ENCODE peak calls at places on chromosomes 6 and 20, in ten cellular contexts. Q, N, V, W, T, G, U, O, A and R are unnamed samples.

GRCh38 chr6:168834188-168834587 is 393.2 kb downstream of the SMOC2 start:
- DNase-seq in Q (no peak), N (no peak), V (no peak), W (no peak), T (no peak), G (no peak), U (no peak), O (no peak), A (no peak), R (no peak)

GRCh38 chr6:132715204-132715603 is 1.3 kb upstream of the VNN1 start:
- DNase-seq in Q (no peak), N (peak; percentile 91), V (no peak), W (peak; percentile 72), T (peak; percentile 28), G (peak; percentile 65), U (peak; percentile 65), O (no peak), A (peak; percentile 48), R (no peak)

GRCh38 chr6:127207591-127208120 is 59.0 kb upstream of the RNF146 start:
- DNase-seq in Q (no peak), N (peak; percentile 58), V (no peak), W (peak; percentile 40), T (no peak), G (no peak), U (no peak), O (no peak), A (peak; percentile 68), R (no peak)

GRCh38 chr6:128601060-128601459 is 80.7 kb upstream of the PTPRK start:
- DNase-seq in Q (no peak), N (peak; percentile 48), V (no peak), W (peak; percentile 26), T (peak; percentile 29), G (no peak), U (no peak), O (no peak), A (peak; percentile 64), R (peak; percentile 60)

GRCh38 chr20:58125726-58126125 is 102.7 kb downstream of the ANKRD60 start:
- DNase-seq in Q (no peak), N (no peak), V (no peak), W (no peak), T (no peak), G (no peak), U (no peak), O (no peak), A (no peak), R (no peak)

GRCh38 chr6:90384720-90385119 is 88.1 kb upstream of the BACH2 start:
- DNase-seq in Q (no peak), N (no peak), V (no peak), W (no peak), T (no peak), G (no peak), U (no peak), O (no peak), A (no peak), R (no peak)

GRCh38 chr6:21354805-21355238 is 238.7 kb upstream of the SOX4 start:
- DNase-seq in Q (no peak), N (no peak), V (no peak), W (no peak), T (no peak), G (no peak), U (peak; percentile 88), O (no peak), A (no peak), R (peak; percentile 62)

GRCh38 chr6:47571488-47571887 is 93.9 kb downstream of the CD2AP start:
- DNase-seq in Q (no peak), N (peak; percentile 1), V (no peak), W (no peak), T (no peak), G (no peak), U (no peak), O (no peak), A (peak; percentile 26), R (no peak)

GRCh38 chr6:162055365-162055764 is 672.2 kb downstream of the PRKN start:
- DNase-seq in Q (no peak), N (no peak), V (no peak), W (no peak), T (no peak), G (peak; percentile 76), U (no peak), O (no peak), A (no peak), R (no peak)

GRCh38 chr20:61514018-61514755 is 262.1 kb downstream of the CDH4 start:
- DNase-seq in Q (no peak), N (no peak), V (no peak), W (no peak), T (no peak), G (no peak), U (no peak), O (no peak), A (no peak), R (no peak)

GRCh38 chr6:50706575-50706974 is 6.8 kb upstream of the TFAP2D start:
- DNase-seq in Q (no peak), N (no peak), V (no peak), W (no peak), T (no peak), G (no peak), U (no peak), O (no peak), A (no peak), R (no peak)

GRCh38 chr6:104957301-104958177 is 632 bp downstream of the LIN28B start:
- DNase-seq in Q (no peak), N (no peak), V (no peak), W (no peak), T (no peak), G (no peak), U (peak; percentile 16), O (no peak), A (no peak), R (no peak)

GRCh38 chr6:121767254-121767653 is 331.8 kb downstream of the GJA1 start:
- DNase-seq in Q (no peak), N (no peak), V (no peak), W (no peak), T (no peak), G (no peak), U (no peak), O (no peak), A (peak; percentile 37), R (no peak)

GRCh38 chr6:30507849-30508843 is 18.8 kb downstream of the HLA-E start:
- DNase-seq in Q (no peak), N (no peak), V (no peak), W (no peak), T (no peak), G (no peak), U (no peak), O (no peak), A (no peak), R (no peak)
- H3K4me3 ChIP-seq in Q (no peak overlapping the region), N (no peak overlapping the region), V (no peak overlapping the region), W (no peak overlapping the region), T (no peak overlapping the region), G (no peak overlapping the region), U (no peak overlapping the region), O (no peak overlapping the region), A (no peak overlapping the region), R (no peak overlapping the region)

DNA sequence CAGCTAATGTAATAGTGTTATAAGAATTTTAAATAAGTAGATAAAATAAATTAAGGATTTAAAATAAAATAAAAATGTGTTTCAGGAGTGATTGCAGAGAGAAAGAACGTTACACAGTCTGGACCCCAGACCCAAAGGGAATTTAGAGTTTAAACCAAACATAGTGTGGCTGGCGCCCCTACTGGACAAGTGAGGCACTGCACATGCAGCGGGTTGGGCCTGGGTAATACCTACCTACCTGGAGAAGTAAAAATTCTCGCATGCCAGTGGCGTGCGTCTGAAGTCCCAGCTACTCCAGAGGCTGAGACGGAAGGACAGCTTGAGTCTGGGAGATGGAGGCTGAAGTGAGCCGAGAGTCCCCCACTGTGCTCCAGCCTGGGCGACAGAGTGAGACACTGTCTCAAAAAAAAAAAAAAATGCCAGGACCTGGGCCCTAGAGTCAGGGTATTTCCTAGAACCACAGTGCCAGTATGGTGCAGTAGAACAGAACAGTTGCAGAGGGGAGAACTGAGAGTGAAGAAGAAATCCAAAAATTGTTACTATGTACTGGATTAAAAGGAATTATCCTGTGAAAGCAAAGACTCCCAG is 71.4 kb upstream of the TCF21 start:
- DNase-seq in Q (no peak), N (no peak), V (no peak), W (peak; percentile 16), T (no peak), G (no peak), U (peak; percentile 34), O (no peak), A (no peak), R (no peak)
- TF ChIP-seq CTCF in Q (peak; percentile 57), N (peak; percentile 50), V (no peak), W (peak; percentile 62), T (peak; percentile 49), G (peak; percentile 46), U (peak; percentile 68), O (peak; percentile 77), A (peak; percentile 52), R (peak; percentile 61)

DNA sequence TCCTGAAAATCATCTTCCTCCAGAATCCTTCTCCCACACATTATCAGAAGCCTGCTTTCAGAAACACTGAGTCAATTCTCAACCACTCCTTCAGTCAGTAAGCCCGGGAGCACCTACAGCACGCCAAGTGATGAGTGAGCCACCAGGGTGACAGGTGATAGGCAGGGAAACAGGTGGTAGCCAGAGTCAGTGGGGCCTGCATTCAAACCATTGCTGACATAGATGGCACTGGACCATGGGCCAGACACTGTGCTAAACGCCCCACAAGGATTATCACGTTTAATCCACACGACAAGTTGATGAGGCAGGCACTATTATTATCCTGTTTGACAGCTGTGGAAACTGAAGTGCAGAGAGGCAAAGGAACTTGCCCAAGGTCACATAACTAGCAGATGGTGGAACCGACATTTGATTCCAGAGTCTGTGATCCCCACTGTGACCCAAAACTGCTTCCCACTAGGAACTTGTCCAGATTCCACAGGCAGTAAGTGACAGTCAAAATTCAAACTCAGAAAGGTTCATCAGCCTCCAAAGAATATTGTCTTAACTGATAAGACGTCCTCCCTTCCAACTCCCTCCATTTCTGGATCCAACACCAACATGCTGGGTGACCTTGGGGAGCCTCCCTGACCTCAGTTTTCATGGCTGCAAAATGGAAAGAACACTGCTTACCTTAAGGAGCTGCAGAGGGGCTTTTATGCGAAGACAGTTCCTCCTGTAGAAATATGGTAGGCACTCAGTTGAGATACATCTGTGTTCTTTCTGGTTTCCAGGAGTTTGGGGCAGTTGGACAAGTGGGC is 23.9 kb upstream of the TOP1 start:
- DNase-seq in Q (no peak), N (no peak), V (peak; percentile 70), W (peak; percentile 63), T (no peak), G (no peak), U (no peak), O (no peak), A (peak; percentile 43), R (peak; percentile 54)
- H3K4me3 ChIP-seq in Q (no peak overlapping the region), N (peak overlapping the region; percentile 29), V (no peak overlapping the region), W (peak overlapping the region; percentile 49), T (no peak overlapping the region), G (no peak overlapping the region), U (no peak overlapping the region), O (peak overlapping the region; percentile 24), A (peak overlapping the region; percentile 55), R (peak overlapping the region; percentile 12)

DNA sequence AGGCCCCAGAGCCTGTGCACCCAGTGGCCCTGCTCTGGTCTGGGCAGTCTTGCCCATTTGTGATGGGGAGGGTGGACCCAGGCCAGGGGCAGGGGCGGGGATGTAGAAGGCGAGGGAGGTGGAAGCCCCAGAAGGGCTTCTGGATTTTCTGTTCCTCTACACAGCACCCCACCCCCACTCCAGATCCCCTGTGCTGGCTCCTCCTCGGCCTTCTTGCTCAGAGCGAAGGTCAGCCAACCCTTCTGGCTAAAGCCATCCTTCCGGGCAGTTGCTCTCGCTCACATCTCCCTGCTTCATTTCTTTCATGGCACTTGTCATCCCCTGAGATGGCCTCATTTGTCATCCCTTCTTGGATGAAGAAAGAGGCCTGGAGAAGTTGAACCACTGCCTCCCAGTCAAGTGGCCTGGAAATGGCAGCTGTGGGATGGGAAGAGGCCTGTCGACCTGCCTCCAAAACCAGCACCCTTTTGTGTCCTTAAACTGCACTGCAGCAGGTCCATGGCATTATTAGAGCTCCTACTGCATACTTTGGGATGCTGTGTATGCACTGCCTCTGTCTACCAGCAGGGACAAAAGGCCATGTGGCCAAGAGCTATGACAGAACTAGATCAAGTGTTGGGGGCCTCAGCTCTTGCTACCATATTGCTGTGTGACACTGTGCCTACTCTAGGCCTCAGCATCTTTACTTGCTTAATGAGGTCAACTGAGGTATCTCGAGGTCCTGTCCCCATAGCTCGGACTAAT is 19.9 kb downstream of the PEDS1 start:
- DNase-seq in Q (no peak), N (no peak), V (no peak), W (no peak), T (no peak), G (no peak), U (no peak), O (no peak), A (no peak), R (no peak)
- TF ChIP-seq CTCF in Q (peak; percentile 14), N (peak; percentile 14), V (no peak), W (peak; percentile 37), T (no peak), G (no peak), U (no peak), O (peak; percentile 13), A (peak; percentile 20), R (peak; percentile 10)